ENCODE peak calls at places on chromosomes 1 and 21, in four cellular contexts. One of them, this sample, is unnamed.
A peak's percentile ranks its signal among the peaks of the same experiment; 100 is the strongest.

GRCh38 chr1:30968220-30968971 is 59.8 kb upstream of the SDC3 start:
- DNase-seq in fibroblast of lung: no peak
- DNase-seq in tibial artery: no peak
- DNase-seq in DND-41: no peak
- DNase-seq in this sample: no peak

GRCh38 chr1:118047006-118047649 is 117.6 kb downstream of the WDR3 start:
- DNase-seq in fibroblast of lung: no peak
- DNase-seq in tibial artery: no peak
- DNase-seq in DND-41: no peak
- DNase-seq in this sample: no peak

GRCh38 chr1:9861371-9861770 is 37.6 kb upstream of the CLSTN1 start:
- DNase-seq in fibroblast of lung: no peak
- DNase-seq in DND-41: peak; percentile 17
- DNase-seq in tibial artery: no peak
- DNase-seq in this sample: no peak

GRCh38 chr1:179775009-179775408 is 31.9 kb downstream of the FAM163A start:
- DNase-seq in fibroblast of lung: no peak
- DNase-seq in tibial artery: no peak
- DNase-seq in DND-41: no peak
- DNase-seq in this sample: no peak

GRCh38 chr1:89394851-89395250 is 31.0 kb downstream of the GBP6 start:
- DNase-seq in DND-41: no peak
- DNase-seq in fibroblast of lung: no peak
- DNase-seq in tibial artery: no peak
- DNase-seq in this sample: no peak

GRCh38 chr1:177211231-177211630 is 40.5 kb downstream of the BRINP2 start:
- DNase-seq in tibial artery: no peak
- DNase-seq in DND-41: no peak
- DNase-seq in fibroblast of lung: no peak
- DNase-seq in this sample: no peak

GRCh38 chr21:29024474-29025327 is at the start of gene USP16:
- DNase-seq in fibroblast of lung: peak; percentile 100
- DNase-seq in DND-41: peak; percentile 97
- DNase-seq in tibial artery: peak; percentile 96
- DNase-seq in this sample: peak; percentile 95

GRCh38 chr1:201359031-201359872 is 18.2 kb downstream of the TNNT2 start:
- DNase-seq in fibroblast of lung: no peak
- DNase-seq in tibial artery: no peak
- DNase-seq in DND-41: no peak
- DNase-seq in this sample: no peak

GRCh38 chr1:176119549-176119948 is 87.5 kb downstream of the COP1 start:
- DNase-seq in DND-41: no peak
- DNase-seq in tibial artery: no peak
- DNase-seq in fibroblast of lung: peak; percentile 3
- DNase-seq in this sample: no peak

GRCh38 chr1:158652721-158653334 is 33.7 kb downstream of the SPTA1 start:
- DNase-seq in fibroblast of lung: no peak
- DNase-seq in tibial artery: no peak
- DNase-seq in DND-41: no peak
- DNase-seq in this sample: no peak

GRCh38 chr1:82697965-82698364 is 897.2 kb downstream of the ADGRL2 start:
- DNase-seq in fibroblast of lung: no peak
- DNase-seq in DND-41: no peak
- DNase-seq in tibial artery: no peak
- DNase-seq in this sample: no peak

GRCh38 chr1:153642161-153642560 is 8.3 kb downstream of the CHTOP start:
- DNase-seq in fibroblast of lung: no peak
- DNase-seq in DND-41: no peak
- DNase-seq in tibial artery: no peak
- DNase-seq in this sample: no peak

GRCh38 chr1:153643100-153643499 is 9.2 kb downstream of the CHTOP start:
- DNase-seq in DND-41: no peak
- DNase-seq in tibial artery: no peak
- DNase-seq in fibroblast of lung: no peak
- DNase-seq in this sample: no peak

GRCh38 chr1:153639280-153639679 is 5.4 kb downstream of the CHTOP start:
- DNase-seq in DND-41: no peak
- DNase-seq in tibial artery: no peak
- DNase-seq in fibroblast of lung: no peak
- DNase-seq in this sample: no peak

GRCh38 chr1:153638261-153638660 is 4.4 kb downstream of the CHTOP start:
- DNase-seq in tibial artery: no peak
- DNase-seq in fibroblast of lung: no peak
- DNase-seq in DND-41: no peak
- DNase-seq in this sample: no peak

GRCh38 chr1:153640873-153641272 is 7.0 kb downstream of the CHTOP start:
- DNase-seq in DND-41: no peak
- DNase-seq in fibroblast of lung: no peak
- DNase-seq in tibial artery: no peak
- DNase-seq in this sample: no peak
- H3K36me3 ChIP-seq in DND-41: peaks cover 100% of the 10 kb centered on the region
- H3K36me3 ChIP-seq in fibroblast of lung: peaks cover 31% of the 10 kb centered on the region
- H3K36me3 ChIP-seq in tibial artery: peaks cover 99% of the 10 kb centered on the region
- H3K36me3 ChIP-seq in this sample: peaks cover 90% of the 10 kb centered on the region

GRCh38 chr1:209831615-209832014 is 3.8 kb downstream of the UTP25 start:
- DNase-seq in DND-41: no peak
- DNase-seq in fibroblast of lung: peak; percentile 63
- DNase-seq in tibial artery: no peak
- DNase-seq in this sample: no peak
- H3K36me3 ChIP-seq in DND-41: peaks cover 69% of the 10 kb centered on the region
- H3K36me3 ChIP-seq in fibroblast of lung: peaks cover 9% of the 10 kb centered on the region
- H3K36me3 ChIP-seq in tibial artery: peaks cover 59% of the 10 kb centered on the region
- H3K36me3 ChIP-seq in this sample: peaks cover 65% of the 10 kb centered on the region

GRCh38 chr21:43802713-43803313 is 13.4 kb downstream of the RRP1 start:
- DNase-seq in fibroblast of lung: no peak
- DNase-seq in tibial artery: no peak
- DNase-seq in DND-41: no peak
- DNase-seq in this sample: no peak
- H3K36me3 ChIP-seq in fibroblast of lung: peaks cover 38% of the 10 kb centered on the region
- H3K36me3 ChIP-seq in tibial artery: peaks cover 81% of the 10 kb centered on the region
- H3K36me3 ChIP-seq in DND-41: peaks cover 75% of the 10 kb centered on the region
- H3K36me3 ChIP-seq in this sample: no peaks in the 10 kb centered on the region

GRCh38 chr1:155360051-155360450 is 39.4 kb downstream of the RUSC1 start:
- DNase-seq in fibroblast of lung: no peak
- DNase-seq in tibial artery: no peak
- DNase-seq in DND-41: no peak
- DNase-seq in this sample: no peak
- H3K36me3 ChIP-seq in fibroblast of lung: peaks cover 3% of the 10 kb centered on the region
- H3K36me3 ChIP-seq in tibial artery: peaks cover 86% of the 10 kb centered on the region
- H3K36me3 ChIP-seq in DND-41: peaks cover 66% of the 10 kb centered on the region
- H3K36me3 ChIP-seq in this sample: peaks cover 14% of the 10 kb centered on the region

GRCh38 chr1:1876335-1876935 is 14.5 kb downstream of the GNB1 start:
- DNase-seq in fibroblast of lung: peak; percentile 72
- DNase-seq in DND-41: no peak
- DNase-seq in tibial artery: no peak
- DNase-seq in this sample: no peak

GRCh38 chr1:1874901-1875300 is 16.0 kb downstream of the GNB1 start:
- DNase-seq in tibial artery: no peak
- DNase-seq in DND-41: no peak
- DNase-seq in fibroblast of lung: no peak
- DNase-seq in this sample: no peak

GRCh38 chr1:1873186-1873585 is 17.7 kb downstream of the GNB1 start:
- DNase-seq in fibroblast of lung: no peak
- DNase-seq in tibial artery: no peak
- DNase-seq in DND-41: no peak
- DNase-seq in this sample: no peak

GRCh38 chr1:1877852-1878436 is 12.9 kb downstream of the GNB1 start:
- DNase-seq in tibial artery: no peak
- DNase-seq in DND-41: no peak
- DNase-seq in fibroblast of lung: no peak
- DNase-seq in this sample: no peak

DNA sequence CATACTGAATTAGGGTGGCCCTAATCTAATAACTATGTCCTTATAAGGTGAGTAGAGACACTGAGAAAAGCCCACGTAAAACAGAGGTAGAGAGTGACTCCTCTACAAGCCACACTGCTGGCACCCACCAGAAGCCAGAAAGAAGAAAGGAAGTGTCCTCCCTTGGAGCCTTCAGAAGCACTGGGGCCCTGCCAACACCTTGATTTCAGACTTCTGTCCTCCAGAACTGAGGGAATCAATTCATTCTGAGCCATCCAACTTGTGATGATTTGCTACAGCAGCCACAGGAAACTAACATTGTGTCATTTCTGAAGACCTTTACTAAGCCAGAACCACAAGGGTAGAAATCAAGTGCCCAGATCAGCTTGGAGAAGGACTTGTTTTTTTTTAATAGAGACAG is 15.0 kb downstream of the GNB1 start:
- DNase-seq in DND-41: no peak
- DNase-seq in fibroblast of lung: no peak
- DNase-seq in tibial artery: no peak
- DNase-seq in this sample: no peak
- H3K36me3 ChIP-seq in DND-41: peaks cover 80% of the 10 kb centered on the region
- H3K36me3 ChIP-seq in fibroblast of lung: peaks cover 10% of the 10 kb centered on the region
- H3K36me3 ChIP-seq in tibial artery: peaks cover 8% of the 10 kb centered on the region
- H3K36me3 ChIP-seq in this sample: peaks cover 37% of the 10 kb centered on the region

DNA sequence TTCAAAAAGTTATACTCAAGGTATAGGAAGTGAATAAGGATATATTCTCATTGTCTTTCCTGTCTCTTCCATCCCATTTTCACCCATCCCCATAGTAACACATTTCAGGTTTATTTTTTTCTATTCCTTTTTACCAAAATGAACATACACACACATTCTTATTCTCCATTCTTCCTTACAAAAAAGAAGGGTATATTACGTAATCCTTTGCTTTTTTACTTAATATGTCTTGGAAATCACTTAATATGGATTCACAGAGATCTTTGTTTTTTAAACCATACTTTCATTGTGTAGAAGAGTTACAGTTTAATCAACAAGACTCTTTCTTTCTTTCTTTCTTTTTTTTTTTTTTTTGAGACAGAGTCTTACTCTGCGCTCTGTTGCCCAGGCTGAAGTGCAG is 128.2 kb upstream of the BMP8A start:
- DNase-seq in fibroblast of lung: no peak
- DNase-seq in tibial artery: no peak
- DNase-seq in DND-41: no peak
- DNase-seq in this sample: no peak
- H3K36me3 ChIP-seq in fibroblast of lung: peaks cover 11% of the 10 kb centered on the region
- H3K36me3 ChIP-seq in tibial artery: peaks cover 67% of the 10 kb centered on the region
- H3K36me3 ChIP-seq in DND-41: peaks cover 65% of the 10 kb centered on the region
- H3K36me3 ChIP-seq in this sample: peaks cover 51% of the 10 kb centered on the region

DNA sequence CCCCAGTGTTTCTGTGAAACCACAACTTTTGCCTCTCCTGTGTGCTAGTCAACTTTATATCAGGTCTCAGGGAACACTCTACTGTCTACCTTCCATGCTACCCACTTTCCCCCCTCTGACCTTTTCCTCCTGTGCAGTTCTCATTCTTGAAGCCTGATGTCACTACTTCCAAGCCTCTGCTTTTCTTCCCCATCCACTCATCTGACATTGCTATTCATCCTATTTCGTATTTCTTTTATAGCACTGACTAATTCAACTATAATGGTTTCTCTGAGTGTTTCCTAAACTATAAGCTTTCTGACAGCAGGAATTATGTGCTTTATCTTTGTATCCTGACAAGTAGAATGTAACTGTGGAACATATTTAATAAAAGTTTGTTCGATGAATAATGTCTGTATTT is 18.2 kb upstream of the DPH5 start:
- DNase-seq in tibial artery: no peak
- DNase-seq in DND-41: no peak
- DNase-seq in fibroblast of lung: peak; percentile 71
- DNase-seq in this sample: no peak
- H3K36me3 ChIP-seq in tibial artery: no peaks in the 10 kb centered on the region
- H3K36me3 ChIP-seq in DND-41: peaks cover 33% of the 10 kb centered on the region
- H3K36me3 ChIP-seq in fibroblast of lung: no peaks in the 10 kb centered on the region
- H3K36me3 ChIP-seq in this sample: no peaks in the 10 kb centered on the region

GRCh38 chr1:39850606-39851216 is 32.6 kb downstream of the TRIT1 start:
- DNase-seq in DND-41: no peak
- DNase-seq in tibial artery: no peak
- DNase-seq in fibroblast of lung: no peak
- DNase-seq in this sample: no peak
- H3K36me3 ChIP-seq in DND-41: peaks cover 63% of the 10 kb centered on the region
- H3K36me3 ChIP-seq in tibial artery: peaks cover 29% of the 10 kb centered on the region
- H3K36me3 ChIP-seq in fibroblast of lung: no peaks in the 10 kb centered on the region
- H3K36me3 ChIP-seq in this sample: peaks cover 33% of the 10 kb centered on the region

GRCh38 chr1:35623832-35624231 is 17.5 kb downstream of the PSMB2 start:
- DNase-seq in tibial artery: no peak
- DNase-seq in fibroblast of lung: no peak
- DNase-seq in DND-41: no peak
- DNase-seq in this sample: no peak

GRCh38 chr1:35622510-35623171 is 18.7 kb downstream of the PSMB2 start:
- DNase-seq in DND-41: no peak
- DNase-seq in fibroblast of lung: no peak
- DNase-seq in tibial artery: no peak
- DNase-seq in this sample: no peak

GRCh38 chr1:35615440-35615839 is 25.9 kb downstream of the PSMB2 start:
- DNase-seq in tibial artery: no peak
- DNase-seq in fibroblast of lung: no peak
- DNase-seq in DND-41: no peak
- DNase-seq in this sample: no peak

DNA sequence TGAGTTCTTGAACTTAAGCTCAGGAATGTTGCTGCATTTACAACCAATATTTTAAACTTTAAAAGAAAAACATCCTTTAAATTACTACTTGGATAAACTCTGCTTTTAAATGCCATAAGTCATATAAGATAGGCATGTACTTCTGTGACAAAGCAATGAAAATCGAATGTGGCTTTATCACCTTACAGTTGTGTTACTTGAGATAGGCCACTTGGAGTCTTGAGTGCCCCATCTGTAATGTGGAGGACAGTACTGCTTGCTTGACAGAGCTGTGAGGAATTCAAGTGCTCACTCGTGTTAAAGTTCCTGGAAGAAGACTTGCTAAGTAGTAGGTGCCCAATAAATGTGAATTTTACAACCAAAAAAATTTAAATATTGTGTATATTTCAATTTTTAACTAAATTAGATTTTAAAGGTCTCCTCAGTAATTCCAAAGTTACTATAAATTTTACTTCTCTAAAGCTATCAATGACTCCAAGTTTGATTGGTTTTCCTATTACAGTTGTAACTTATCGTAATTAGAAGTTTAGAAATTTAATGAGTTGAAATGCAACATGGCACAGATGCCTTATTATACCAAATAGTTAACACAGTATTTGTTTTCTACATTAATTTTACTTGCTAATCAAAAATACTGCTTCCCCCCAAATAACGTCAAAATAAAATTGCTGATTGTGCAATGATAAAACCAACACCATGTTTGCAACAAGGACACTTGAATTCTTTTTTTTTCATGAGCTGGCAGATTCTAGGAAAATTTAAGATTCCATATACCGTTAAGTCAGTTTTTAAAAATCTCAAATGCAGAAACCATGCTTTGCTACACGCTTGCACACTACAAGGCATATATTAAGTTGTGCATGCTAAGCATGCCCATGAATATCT is 21.8 kb downstream of the PSMB2 start:
- DNase-seq in fibroblast of lung: no peak
- DNase-seq in tibial artery: no peak
- DNase-seq in DND-41: no peak
- DNase-seq in this sample: no peak
- H3K36me3 ChIP-seq in fibroblast of lung: peaks cover 5% of the 10 kb centered on the region
- H3K36me3 ChIP-seq in tibial artery: peaks cover 80% of the 10 kb centered on the region
- H3K36me3 ChIP-seq in DND-41: peaks cover 89% of the 10 kb centered on the region
- H3K36me3 ChIP-seq in this sample: peaks cover 65% of the 10 kb centered on the region

This sample was measured in SK-N-SH.